ENCODE peak calls at places on chromosomes 2 and 18, in nine cellular contexts. M is aorta; I is prostate gland; A is heart right ventricle; S is OCI-LY7; T is GM23248; O is GM23338; X is naive thymus-derived CD4-positive, alpha-beta T cell; G is H9. L is an unnamed sample. For H3K4me1, the result is how much of the 10 kb centered on the place peaks cover.

GRCh38 chr2:168753765-168754334 is 48.6 kb upstream of the NOSTRIN start:
- DNase-seq in M (no peak), I (no peak), A (no peak), S (no peak), T (no peak), O (no peak), X (no peak), G (no peak), L (no peak)

GRCh38 chr18:2799369-2799768 is 47.4 kb upstream of the EMILIN2 start:
- DNase-seq in M (no peak), I (no peak), A (no peak), S (no peak), T (no peak), O (no peak), X (no peak), G (no peak), L (no peak)

GRCh38 chr2:95276244-95276887 is 2.1 kb downstream of the PROM2 start:
- DNase-seq in M (no peak), I (no peak), A (no peak), S (no peak), T (no peak), O (no peak), X (no peak), G (no peak), L (no peak)

GRCh38 chr2:85215074-85216050 is 82.2 kb downstream of the TCF7L1 start:
- DNase-seq in M (no peak), I (peak), A (no peak), S (peak), T (peak), O (peak), X (no peak), G (no peak), L (no peak)

GRCh38 chr2:176405477-176405876 is 136.2 kb downstream of the MTX2 start:
- DNase-seq in M (no peak), I (no peak), A (no peak), S (no peak), T (no peak), O (no peak), X (no peak), G (no peak), L (no peak)

GRCh38 chr18:52242711-52243110 is 97.3 kb upstream of the DCC start:
- DNase-seq in M (no peak), I (no peak), A (no peak), S (no peak), T (peak), O (no peak), X (no peak), G (no peak), L (no peak)

GRCh38 chr2:121902616-121903015 is 147.2 kb downstream of the TSN start:
- DNase-seq in M (no peak), I (no peak), A (peak), S (no peak), T (no peak), O (peak), X (no peak), G (no peak), L (no peak)

GRCh38 chr2:223621901-223622300 is 19.7 kb upstream of the SCG2 start:
- DNase-seq in M (no peak), I (no peak), A (no peak), S (no peak), T (no peak), O (no peak), X (no peak), G (no peak), L (no peak)

GRCh38 chr2:121363632-121364420 is 78.8 kb upstream of the TFCP2L1 start:
- DNase-seq in M (no peak), I (peak), A (no peak), S (no peak), T (peak), O (no peak), X (no peak), G (no peak), L (no peak)

GRCh38 chr18:44807766-44808165 is 127.1 kb downstream of the SETBP1 start:
- DNase-seq in M (no peak), I (no peak), A (no peak), S (no peak), T (no peak), O (no peak), X (no peak), G (no peak), L (no peak)

GRCh38 chr18:44805643-44806042 is 125.0 kb downstream of the SETBP1 start:
- DNase-seq in M (no peak), I (no peak), A (no peak), S (no peak), T (no peak), O (no peak), X (no peak), G (no peak), L (no peak)

GRCh38 chr18:44803019-44803650 is 122.4 kb downstream of the SETBP1 start:
- DNase-seq in M (no peak), I (peak), A (no peak), S (no peak), T (peak), O (peak), X (no peak), G (no peak), L (no peak)

GRCh38 chr18:44804033-44804432 is 123.3 kb downstream of the SETBP1 start:
- DNase-seq in M (no peak), I (no peak), A (no peak), S (no peak), T (peak), O (no peak), X (no peak), G (no peak), L (no peak)

GRCh38 chr18:44805176-44805575 is 124.5 kb downstream of the SETBP1 start:
- DNase-seq in M (no peak), I (no peak), A (no peak), S (no peak), T (no peak), O (no peak), X (no peak), G (no peak), L (no peak)
- H3K4me1 ChIP-seq in M (under half), I (under half), A (under half), S (under half), T (under half), O (under half), X (under half), G (under half), L (under half)

GRCh38 chr2:16661536-16661935 is 4.1 kb downstream of the CYRIA start:
- DNase-seq in M (no peak), I (peak), A (no peak), S (no peak), T (no peak), O (no peak), X (no peak), G (no peak), L (no peak)

GRCh38 chr2:16663121-16663905 is 2.3 kb downstream of the CYRIA start:
- DNase-seq in M (no peak), I (no peak), A (no peak), S (peak), T (no peak), O (no peak), X (no peak), G (no peak), L (no peak)

GRCh38 chr2:16664052-16664731 is 1.4 kb downstream of the CYRIA start:
- DNase-seq in M (peak), I (peak), A (peak), S (peak), T (peak), O (peak), X (peak), G (peak), L (no peak)

GRCh38 chr2:16661936-16662335 is 3.7 kb downstream of the CYRIA start:
- DNase-seq in M (no peak), I (no peak), A (no peak), S (no peak), T (no peak), O (no peak), X (no peak), G (no peak), L (no peak)

GRCh38 chr2:16662440-16662839 is 3.2 kb downstream of the CYRIA start:
- DNase-seq in M (peak), I (no peak), A (no peak), S (no peak), T (no peak), O (no peak), X (no peak), G (no peak), L (no peak)
- H3K4me1 ChIP-seq in M (under half), I (under half), A (half or more), S (half or more), T (under half), O (under half), X (under half), G (under half), L (under half)

DNA sequence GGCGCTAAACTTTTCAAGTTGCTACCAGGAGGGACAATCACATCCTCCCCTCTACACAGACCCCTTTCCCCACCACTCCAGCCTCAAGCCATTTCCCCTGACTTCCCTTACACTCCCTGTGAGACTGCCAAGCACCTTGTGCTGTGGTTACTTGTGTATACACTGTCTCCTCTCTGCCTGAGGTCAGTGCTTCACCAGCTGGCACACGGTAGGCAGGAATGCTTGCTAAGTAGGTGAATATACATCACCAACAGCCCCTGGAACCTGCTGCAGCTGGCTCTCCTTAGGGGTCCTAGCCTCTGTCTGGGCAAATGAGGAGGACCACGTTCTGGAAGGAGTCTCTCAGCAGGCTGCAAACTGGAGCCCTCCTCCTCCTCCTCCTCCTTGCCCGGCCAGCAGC is 38.3 kb upstream of the ACAA2 start:
- DNase-seq in M (no peak), I (no peak), A (no peak), S (no peak), T (no peak), O (no peak), X (no peak), G (no peak), L (no peak)
- H3K4me1 ChIP-seq in M (under half), I (under half), A (under half), S (under half), T (under half), O (under half), X (under half), G (under half), L (under half)

GRCh38 chr2:234447189-234447588 is 49.7 kb downstream of the ARL4C start:
- DNase-seq in M (no peak), I (peak), A (no peak), S (no peak), T (no peak), O (no peak), X (no peak), G (no peak), L (no peak)
- H3K4me1 ChIP-seq in M (under half), I (under half), A (under half), S (half or more), T (under half), O (under half), X (half or more), G (under half), L (half or more)

DNA sequence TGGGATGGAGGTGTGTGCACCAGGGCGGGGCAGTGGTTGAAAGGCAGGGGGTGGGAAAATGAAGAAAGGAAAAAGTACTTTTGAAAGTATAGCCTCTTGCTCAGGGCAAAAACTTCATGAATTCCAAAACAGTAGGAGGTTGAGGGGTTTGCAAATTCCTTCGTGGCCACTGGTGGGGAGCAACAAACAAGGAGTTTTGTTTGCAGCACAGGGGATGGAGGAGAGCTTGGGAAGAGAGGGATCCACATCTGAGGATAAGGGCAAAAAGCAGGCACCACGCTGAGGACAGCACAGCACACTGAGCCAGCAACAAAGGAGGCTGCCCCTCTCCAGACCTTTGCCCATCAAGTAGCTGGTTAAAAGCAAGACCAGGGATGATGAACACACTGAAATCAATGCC is 149.0 kb downstream of the TCF4 start:
- DNase-seq in M (no peak), I (no peak), A (no peak), S (no peak), T (no peak), O (peak), X (no peak), G (peak), L (no peak)
- H3K4me1 ChIP-seq in M (under half), I (under half), A (under half), S (half or more), T (under half), O (under half), X (under half), G (under half), L (under half)

DNA sequence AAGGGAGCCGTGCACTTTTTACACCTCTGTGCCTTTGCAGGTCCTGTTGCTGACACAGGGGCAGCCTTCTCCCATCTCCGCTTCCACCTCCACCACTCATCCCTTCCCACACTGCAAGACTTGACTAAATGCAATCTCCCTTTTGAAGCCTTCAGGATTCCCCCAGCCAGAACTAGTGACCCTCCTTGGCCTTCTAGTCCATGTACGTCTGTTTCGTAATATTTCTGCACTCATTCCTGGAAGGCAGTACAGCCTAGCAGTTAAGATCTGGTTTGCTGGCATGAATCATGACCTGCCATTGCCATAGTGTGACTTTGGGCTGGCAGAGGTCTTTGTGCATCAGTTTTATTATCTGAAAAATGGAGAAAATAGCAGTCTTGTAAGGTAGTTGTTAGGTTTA is 36.6 kb downstream of the NCK2 start:
- DNase-seq in M (no peak), I (no peak), A (no peak), S (no peak), T (no peak), O (no peak), X (no peak), G (no peak), L (no peak)
- H3K4me1 ChIP-seq in M (under half), I (under half), A (half or more), S (under half), T (under half), O (under half), X (half or more), G (under half), L (half or more)

DNA sequence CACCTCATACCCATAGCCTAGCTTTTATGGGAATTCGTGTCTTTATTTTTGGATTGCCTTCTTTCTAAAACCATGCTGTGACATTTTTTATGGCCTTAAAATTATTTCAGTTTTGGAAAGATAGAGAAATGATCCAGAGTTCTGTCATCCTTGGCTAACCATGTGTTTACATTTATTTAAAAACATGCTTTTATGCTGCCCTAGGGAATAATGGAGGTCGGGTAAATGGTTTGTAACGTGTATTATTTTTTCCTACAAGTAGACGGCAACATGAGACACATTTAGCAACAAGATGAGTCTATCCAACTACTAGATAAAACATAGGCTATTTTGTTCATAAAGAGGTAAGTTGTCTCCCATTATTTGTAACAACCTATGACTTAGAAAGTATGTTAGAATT is 2.5 kb upstream of the ERMN start:
- DNase-seq in M (no peak), I (no peak), A (no peak), S (no peak), T (no peak), O (no peak), X (no peak), G (no peak), L (no peak)
- H3K4me1 ChIP-seq in M (under half), I (under half), A (under half), S (under half), T (under half), O (under half), X (under half), G (under half), L (under half)

GRCh38 chr2:160474319-160474645 is 19.3 kb downstream of the RBMS1 start:
- DNase-seq in M (no peak), I (no peak), A (no peak), S (no peak), T (no peak), O (no peak), X (peak), G (no peak), L (no peak)
- H3K4me1 ChIP-seq in M (under half), I (under half), A (half or more), S (under half), T (half or more), O (under half), X (under half), G (under half), L (under half)

DNA sequence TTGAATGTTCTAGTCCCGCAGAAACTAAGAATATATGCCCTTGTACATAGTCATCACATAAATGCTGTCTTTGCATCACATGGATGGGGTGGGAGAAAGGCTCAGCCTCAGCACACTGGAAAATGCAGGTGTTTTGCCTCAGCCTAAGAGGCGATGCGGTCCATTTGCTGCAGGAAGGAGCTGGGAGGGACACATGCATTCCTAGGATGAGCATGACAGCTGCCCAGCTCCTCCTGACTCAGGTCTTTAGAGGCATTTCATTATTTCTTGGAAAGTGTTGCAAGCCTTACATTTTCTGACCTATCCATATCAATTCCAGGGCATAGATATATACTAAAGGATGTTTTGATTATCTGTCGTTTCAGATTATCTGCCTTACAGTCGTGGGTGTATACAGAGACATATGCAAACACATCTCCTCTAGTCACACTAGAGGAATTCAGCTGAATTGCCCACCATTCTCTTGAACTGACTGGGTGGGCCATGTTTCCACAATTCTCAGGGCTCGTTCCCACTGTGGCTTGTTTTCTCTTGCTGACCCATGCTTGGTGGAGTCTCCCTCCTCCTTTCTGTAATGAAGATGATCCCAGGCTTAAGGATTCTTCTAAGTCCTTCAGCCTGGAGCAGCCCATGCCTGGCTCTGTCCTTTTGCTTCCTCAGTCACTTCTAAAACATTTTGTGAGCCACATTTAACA is 156.9 kb downstream of the SETBP1 start:
- DNase-seq in M (no peak), I (no peak), A (no peak), S (no peak), T (no peak), O (no peak), X (no peak), G (no peak), L (no peak)
- H3K4me1 ChIP-seq in M (under half), I (under half), A (under half), S (under half), T (under half), O (under half), X (under half), G (under half), L (under half)

DNA sequence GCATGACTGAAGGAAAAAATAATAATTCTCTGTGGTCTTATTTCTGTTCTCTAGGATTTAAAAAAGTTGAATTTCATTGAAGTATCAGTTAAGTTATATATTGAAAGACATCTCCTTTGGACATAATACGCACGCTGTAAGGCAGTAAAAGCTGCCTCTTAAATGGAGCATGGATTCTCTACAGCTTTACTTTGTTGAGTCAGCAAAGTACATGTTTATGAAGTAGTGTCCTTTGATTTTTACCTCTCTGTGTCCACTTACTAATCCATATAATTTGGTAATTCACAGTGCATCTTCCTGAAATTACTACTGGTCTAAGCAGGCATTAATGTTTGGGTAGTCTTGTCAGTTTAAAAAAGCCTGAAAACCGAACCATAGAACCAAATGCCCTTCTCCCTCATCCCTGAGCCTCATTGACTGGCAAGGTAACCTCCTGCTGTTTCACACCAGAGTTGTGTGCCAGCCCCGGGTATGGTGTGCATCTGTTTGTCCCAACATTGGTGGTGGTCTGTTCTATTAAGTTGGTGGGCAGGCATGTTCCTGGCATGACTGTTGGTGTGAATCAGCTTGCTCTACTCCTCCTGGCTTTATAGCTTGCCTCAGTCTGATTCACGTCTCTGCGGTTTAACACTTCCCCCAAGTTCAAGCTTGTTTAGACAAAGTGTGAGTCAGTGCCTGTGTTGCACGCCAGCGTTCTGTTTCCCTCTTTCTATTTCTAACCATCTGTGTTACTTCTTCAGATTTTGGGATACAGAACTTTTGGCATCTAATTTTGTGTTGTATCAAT is 71.0 kb upstream of the ITM2C start:
- DNase-seq in M (peak), I (peak), A (peak), S (no peak), T (peak), O (no peak), X (peak), G (no peak), L (peak)
- H3K4me1 ChIP-seq in M (under half), I (under half), A (half or more), S (under half), T (half or more), O (under half), X (under half), G (under half), L (under half)

L was measured in CD8-positive, alpha-beta T cell.